ENCODE peak calls at places on chromosomes 16 and 17, in seven cellular contexts. P, N, G, E, C, Z and O are unnamed samples.

GRCh38 chr17:28370035-28370743 is at the start of gene VTN:
- DNase-seq in G (peak), E (no peak), C (peak), Z (no peak), N (no peak), P (no peak), O (peak)

GRCh38 chr17:17698869-17699351 is 17.7 kb downstream of the RAI1 start:
- DNase-seq in N (no peak), G (no peak), C (no peak), P (no peak), E (no peak), Z (no peak), O (no peak)

GRCh38 chr17:63961355-63962207 is 11.1 kb downstream of the SCN4A start:
- DNase-seq in N (peak), C (peak), E (no peak), P (peak), G (peak), Z (no peak), O (peak)

GRCh38 chr17:4160294-4160859 is 17.4 kb downstream of the CYB5D2 start:
- DNase-seq in N (no peak), P (no peak), Z (no peak), C (no peak), E (no peak), G (no peak), O (no peak)

GRCh38 chr17:72392056-72393010 is 271.5 kb downstream of the SOX9 start:
- DNase-seq in E (no peak), Z (peak), G (no peak), P (no peak), N (no peak), C (no peak), O (no peak)

GRCh38 chr17:79201536-79202227 is 127.1 kb downstream of the ENGASE start:
- DNase-seq in C (no peak), Z (no peak), E (no peak), P (no peak), G (no peak), N (no peak), O (no peak)

GRCh38 chr17:39150104-39150634 is 1.3 kb downstream of the PLXDC1 start:
- DNase-seq in E (no peak), P (no peak), N (no peak), C (no peak), Z (no peak), G (no peak), O (no peak)

GRCh38 chr17:31654936-31655335 is 204.1 kb downstream of the COPRS start:
- DNase-seq in N (no peak), G (no peak), Z (no peak), E (no peak), P (no peak), C (no peak), O (no peak)

GRCh38 chr17:20174588-20175265 is 165.6 kb downstream of the SPECC1 start:
- DNase-seq in G (no peak), E (peak), N (no peak), Z (no peak), P (peak), C (no peak), O (no peak)

GRCh38 chr17:74150428-74151025 is 53.0 kb upstream of the RPL38 start:
- DNase-seq in C (no peak), E (no peak), G (no peak), Z (no peak), N (peak), P (no peak), O (no peak)

GRCh38 chr16:48188449-48189102 is 32.8 kb upstream of the ABCC12 start:
- DNase-seq in C (peak), Z (peak), G (no peak), N (no peak), P (no peak), E (no peak), O (no peak)

GRCh38 chr17:76868176-76868668 is at the start of gene MGAT5B:
- DNase-seq in C (peak), P (peak), G (peak), Z (no peak), N (peak), E (no peak), O (peak)
- TF ChIP-seq POLR2AphosphoS5 in C (no peak), P (no peak), G (no peak), Z (no peak), N (no peak), E (no peak), O (no peak)

GRCh38 chr17:70110443-70110880 is 35.4 kb downstream of the KCNJ16 start:
- DNase-seq in N (no peak), Z (no peak), C (no peak), E (no peak), G (no peak), P (no peak), O (no peak)

GRCh38 chr17:70109497-70109896 is 34.5 kb downstream of the KCNJ16 start:
- DNase-seq in P (no peak), E (no peak), N (no peak), C (no peak), G (no peak), Z (no peak), O (no peak)

GRCh38 chr17:70114405-70114804 is 39.4 kb downstream of the KCNJ16 start:
- DNase-seq in G (no peak), C (no peak), Z (no peak), N (no peak), E (no peak), P (no peak), O (no peak)

GRCh38 chr17:70108166-70108565 is 33.1 kb downstream of the KCNJ16 start:
- DNase-seq in C (no peak), E (no peak), N (no peak), G (no peak), P (no peak), Z (no peak), O (no peak)

GRCh38 chr17:70111201-70111600 is 36.2 kb downstream of the KCNJ16 start:
- DNase-seq in Z (no peak), G (no peak), E (no peak), N (no peak), P (no peak), C (no peak), O (no peak)
- TF ChIP-seq SIN3A in Z (no peak), G (no peak), E (no peak), N (no peak), P (no peak), C (no peak), O (no peak)

GRCh38 chr17:7614422-7615264 is at the start of gene FXR2:
- DNase-seq in G (peak), N (peak), P (peak), E (peak), Z (peak), C (peak), O (peak)

GRCh38 chr17:7612294-7612640 is 2.4 kb downstream of the FXR2 start:
- DNase-seq in Z (no peak), N (no peak), P (no peak), C (no peak), G (no peak), E (no peak), O (no peak)

GRCh38 chr17:7613769-7614421 is 802 bp downstream of the FXR2 start:
- DNase-seq in G (no peak), Z (no peak), P (no peak), E (no peak), C (no peak), N (no peak), O (no peak)

GRCh38 chr17:7618608-7619007 is 3.9 kb upstream of the FXR2 start:
- DNase-seq in P (no peak), G (no peak), N (no peak), C (no peak), Z (no peak), E (no peak), O (no peak)

GRCh38 chr17:7615265-7615747 is 609 bp upstream of the FXR2 start:
- DNase-seq in C (no peak), Z (no peak), N (no peak), P (no peak), G (no peak), E (no peak), O (no peak)
- TF ChIP-seq POLR2AphosphoS5 in C (peak), Z (peak), N (no peak), P (no peak), G (no peak), E (no peak), O (no peak)

DNA sequence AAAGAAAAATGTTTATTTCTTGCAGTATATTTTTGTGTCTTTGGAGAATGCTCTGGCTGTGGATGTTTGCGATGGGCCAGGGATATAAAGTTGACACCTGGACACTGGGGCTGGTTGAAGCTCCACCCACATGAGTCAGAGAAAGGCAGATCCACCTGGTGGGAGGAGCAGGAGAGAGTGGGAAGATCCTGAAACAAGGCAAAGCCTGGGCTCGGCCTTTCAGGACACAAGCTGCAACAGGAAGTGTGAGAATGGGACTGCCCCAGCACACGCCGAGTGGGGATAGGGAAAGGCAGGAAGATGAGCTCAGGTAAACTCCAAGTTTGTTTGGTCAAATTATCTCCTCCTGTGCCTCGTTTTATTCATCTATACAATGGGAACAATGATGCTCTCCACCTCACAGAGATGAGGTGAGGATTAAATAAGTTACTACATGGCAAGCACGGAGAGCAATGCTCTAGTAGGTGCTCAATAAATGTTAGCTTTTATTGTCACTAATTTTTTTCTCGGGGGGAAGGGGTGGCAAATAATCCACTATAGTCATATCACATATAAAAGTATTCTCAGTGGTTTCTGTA is 21.4 kb upstream of the PITPNM3 start:
- DNase-seq in N (peak), C (no peak), P (peak), G (peak), Z (no peak), E (no peak), O (no peak)
- TF ChIP-seq SIN3A in N (no peak), C (no peak), P (no peak), G (no peak), Z (no peak), E (no peak), O (no peak)

DNA sequence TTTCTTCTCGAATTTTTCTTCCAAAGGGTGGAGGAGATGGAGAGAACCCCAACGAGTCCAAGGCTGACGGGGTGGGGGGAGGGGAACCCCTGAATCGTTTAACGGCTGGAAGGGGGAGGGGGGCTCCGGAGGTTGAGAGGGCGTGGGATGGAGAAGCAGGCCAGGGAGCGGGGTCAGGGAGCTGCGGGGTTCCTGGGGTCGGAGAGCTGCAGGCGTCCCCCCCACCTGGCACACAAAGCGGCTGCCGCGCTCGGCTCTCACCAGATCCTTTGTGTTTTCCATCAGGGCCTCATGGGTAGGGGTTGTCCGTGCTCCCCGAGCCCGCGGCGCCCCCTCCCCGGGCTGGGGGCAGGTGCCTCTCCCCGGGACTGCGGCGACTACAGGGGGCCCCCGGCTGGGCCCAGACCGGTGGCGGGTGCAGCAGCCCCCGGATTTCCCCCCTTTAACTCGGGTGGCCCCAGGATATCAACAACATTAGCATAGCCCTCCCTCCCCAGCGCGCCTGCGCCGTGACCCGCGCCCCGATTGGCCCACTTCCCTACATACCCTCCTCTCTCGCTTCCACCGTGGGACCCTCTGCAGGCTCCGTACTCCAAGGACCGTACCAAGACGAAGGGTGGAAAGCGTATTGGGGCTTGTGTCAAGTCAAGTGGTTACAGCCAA is at the start of gene MBTD1:
- DNase-seq in C (peak), G (peak), N (peak), P (peak), E (no peak), Z (no peak), O (peak)
- TF ChIP-seq POLR2AphosphoS5 in C (peak), G (no peak), N (peak), P (no peak), E (peak), Z (no peak), O (no peak)

GRCh38 chr16:68704232-68704867 is 32.7 kb upstream of the CDH1 start:
- DNase-seq in P (peak), Z (no peak), N (peak), E (peak), G (peak), C (peak), O (peak)
- TF ChIP-seq SIN3A in P (no peak), Z (no peak), N (peak), E (no peak), G (no peak), C (no peak), O (no peak)

DNA sequence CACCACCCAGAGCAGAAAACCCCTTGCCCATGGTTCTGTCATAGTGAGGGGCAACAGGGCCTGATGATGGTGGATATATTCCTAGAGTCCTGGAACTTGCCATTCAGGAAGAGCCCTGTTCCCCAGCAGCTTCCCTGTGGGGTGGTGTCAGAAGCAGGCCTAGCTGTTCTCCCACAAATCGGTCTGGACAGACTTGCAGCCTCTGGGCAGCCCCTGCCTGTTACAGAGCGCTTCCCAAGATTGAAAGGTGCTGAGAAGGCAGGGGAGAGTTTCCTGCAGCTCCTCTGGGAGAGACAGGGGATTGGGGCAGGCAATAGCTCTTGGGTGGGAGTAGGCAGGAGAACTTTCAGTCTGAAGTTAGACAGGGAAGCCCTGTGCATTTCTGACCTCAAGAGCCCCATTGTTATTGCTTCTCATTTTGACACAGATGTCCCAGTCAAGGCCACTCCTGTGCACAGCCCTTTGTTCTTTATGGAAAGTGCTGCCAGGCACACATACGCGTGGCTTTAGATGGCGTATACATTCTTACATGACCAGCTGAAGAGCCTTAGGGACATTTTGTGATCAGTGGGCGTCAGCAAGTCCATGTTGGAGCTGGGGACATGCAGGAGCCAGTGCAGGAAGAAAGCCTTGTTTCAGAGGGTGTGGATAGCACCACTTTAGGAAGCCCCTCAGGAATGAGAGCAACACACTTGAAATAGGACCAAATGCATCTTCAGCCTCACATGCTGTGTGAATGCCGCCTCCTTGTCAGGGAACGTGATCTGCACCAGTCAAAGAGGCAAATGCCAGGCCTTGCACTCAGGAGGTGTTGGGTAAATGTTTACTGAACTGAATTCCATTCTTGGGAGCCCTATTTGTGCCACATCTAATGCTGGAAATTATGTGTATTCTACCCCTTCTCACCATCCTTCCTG is 67.5 kb downstream of the GNAO1 start:
- DNase-seq in P (no peak), Z (no peak), C (peak), N (no peak), G (no peak), E (no peak), O (no peak)
- TF ChIP-seq POLR2AphosphoS5 in P (no peak), Z (no peak), C (no peak), N (no peak), G (no peak), E (no peak), O (no peak)

GRCh38 chr16:15636392-15636873 is 6.5 kb downstream of the MARF1 start:
- DNase-seq in P (no peak), C (no peak), N (no peak), Z (no peak), E (no peak), G (no peak), O (no peak)

GRCh38 chr16:15641753-15642556 is 999 bp downstream of the MARF1 start:
- DNase-seq in G (no peak), C (no peak), N (no peak), Z (no peak), P (no peak), E (no peak), O (no peak)

GRCh38 chr16:15635926-15636325 is 7.0 kb downstream of the MARF1 start:
- DNase-seq in Z (no peak), N (no peak), E (no peak), C (no peak), G (no peak), P (no peak), O (no peak)

GRCh38 chr16:15640966-15641365 is 2.0 kb downstream of the MARF1 start:
- DNase-seq in N (no peak), E (no peak), G (no peak), C (no peak), Z (no peak), P (no peak), O (no peak)

DNA sequence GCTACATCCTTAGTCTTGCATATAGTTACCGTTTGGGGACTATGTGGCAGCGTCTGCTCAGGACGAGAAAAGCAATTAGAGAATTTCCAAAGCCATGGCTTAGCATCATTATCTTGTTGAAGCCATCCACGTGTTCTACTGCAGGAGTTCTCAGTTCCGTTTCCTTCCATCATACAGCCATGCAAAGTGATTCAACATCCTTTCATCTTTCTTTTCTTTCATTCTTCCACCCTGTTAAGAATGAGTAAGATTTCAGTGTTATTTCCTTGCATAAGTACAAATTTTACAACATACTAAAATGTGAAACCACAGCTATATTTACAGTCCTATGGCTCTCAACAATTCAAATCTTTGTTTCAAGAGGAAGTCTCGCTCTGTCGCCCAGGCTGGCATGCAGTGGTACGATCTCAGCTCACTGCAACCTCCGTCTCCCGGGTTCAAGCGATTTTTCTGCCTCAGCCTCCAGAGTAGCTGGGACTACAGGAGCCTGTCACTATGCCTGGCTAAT is 3.8 kb downstream of the MARF1 start:
- DNase-seq in G (no peak), C (no peak), E (no peak), Z (peak), P (no peak), N (no peak), O (no peak)
- TF ChIP-seq SIN3A in G (no peak), C (no peak), E (no peak), Z (no peak), P (no peak), N (no peak), O (no peak)